ENCODE peak calls at places on chromosomes 1 and 21, in six cellular contexts. O is uterus; S is heart right ventricle; X is psoas muscle; N is CD4-positive, alpha-beta memory T cell; D is Peyer's patch. C is an unnamed sample.

GRCh38 chr21:43782741-43783700 is 6.4 kb upstream of the RRP1 start:
- DNase-seq in O (no peak), S (no peak), X (no peak), N (no peak), D (no peak), C (no peak)

GRCh38 chr1:85579619-85580018 is 942 bp upstream of the CCN1 start:
- DNase-seq in O (peak; percentile 61), S (peak; percentile 28), X (no peak), N (no peak), D (no peak), C (peak; percentile 77)

GRCh38 chr21:44865561-44866280 is 7.8 kb downstream of the PTTG1IP start:
- DNase-seq in O (no peak), S (peak; percentile 7), X (no peak), N (no peak), D (no peak), C (peak; percentile 59)

GRCh38 chr1:63710306-63710705 is 63.5 kb upstream of the ROR1 start:
- DNase-seq in O (no peak), S (no peak), X (no peak), N (no peak), D (no peak), C (no peak)

GRCh38 chr1:25431495-25432363 is 1.0 kb downstream of the MACO1 start:
- DNase-seq in O (peak; percentile 36), S (no peak), X (peak; percentile 65), N (peak; percentile 12), D (no peak), C (no peak)

GRCh38 chr1:166884040-166884642 is 8.1 kb upstream of the TADA1 start:
- DNase-seq in O (peak; percentile 27), S (peak; percentile 49), X (peak; percentile 64), N (no peak), D (peak; percentile 30), C (peak; percentile 77)

GRCh38 chr1:107529511-107530149 is 388.8 kb downstream of the NTNG1 start:
- DNase-seq in O (peak; percentile 20), S (no peak), X (no peak), N (no peak), D (peak; percentile 22), C (no peak)

GRCh38 chr1:6599141-6599975 is 3.3 kb downstream of the KLHL21 start:
- DNase-seq in O (no peak), S (no peak), X (peak; percentile 75), N (peak; percentile 60), D (peak; percentile 79), C (no peak)

GRCh38 chr1:234676103-234676594 is 66.2 kb upstream of the IRF2BP2 start:
- DNase-seq in O (peak; percentile 88), S (peak; percentile 80), X (peak; percentile 87), N (peak; percentile 40), D (peak; percentile 72), C (peak; percentile 91)
- H3K27ac ChIP-seq in O (peak overlapping the region; percentile 60), S (peak overlapping the region; percentile 80), X (peak overlapping the region; percentile 78), N (no peak overlapping the region), D (peak overlapping the region; percentile 40), C (peak overlapping the region; percentile 63)

DNA sequence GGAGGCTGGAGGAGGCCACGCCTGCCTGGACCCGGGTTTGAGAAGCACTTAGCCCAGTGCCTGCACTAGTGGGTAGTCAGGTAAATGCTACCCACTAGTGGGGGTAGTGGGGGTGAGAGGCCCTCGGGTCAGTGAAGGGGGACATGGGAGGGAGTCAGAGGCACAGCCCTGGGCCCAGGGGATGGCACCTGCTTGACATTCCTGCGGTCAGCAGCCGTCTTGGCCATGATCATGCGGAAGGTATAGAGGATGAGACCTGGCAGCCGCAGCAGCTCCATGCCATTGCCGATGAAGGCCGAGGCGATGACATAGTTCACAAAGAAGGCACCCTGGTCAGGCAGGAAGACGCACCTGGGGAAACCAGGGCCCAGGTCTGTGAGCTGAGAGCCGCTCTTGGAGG is 28.7 kb downstream of the TMEM63A start:
- DNase-seq in O (no peak), S (no peak), X (no peak), N (no peak), D (no peak), C (no peak)
- H3K4me1 ChIP-seq in O (no peaks in the 10 kb centered on the region), S (no peaks in the 10 kb centered on the region), X (no peaks in the 10 kb centered on the region), N (peaks cover 31% of the 10 kb centered on the region), D (peaks cover 12% of the 10 kb centered on the region), C (no peaks in the 10 kb centered on the region)

DNA sequence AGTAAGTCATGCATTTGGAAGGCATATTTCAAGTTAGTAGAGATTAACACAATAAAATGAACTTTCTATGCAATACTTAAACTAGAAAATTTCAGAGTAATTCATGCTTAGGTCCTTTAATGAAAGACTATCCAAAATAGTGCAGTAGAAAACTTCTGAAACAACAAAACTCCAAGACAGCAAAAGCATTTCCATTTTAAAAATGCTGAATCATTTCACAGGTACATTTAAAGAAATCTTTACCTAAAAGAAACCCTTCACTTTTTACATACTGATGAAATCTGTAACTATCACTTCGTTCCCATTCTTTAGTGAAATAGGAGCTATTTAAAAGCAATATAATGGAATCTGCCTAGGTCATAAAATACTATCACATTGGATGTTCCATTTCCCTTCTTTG is 17.5 kb downstream of the CSDE1 start:
- DNase-seq in O (no peak), S (no peak), X (no peak), N (no peak), D (no peak), C (no peak)
- H3K27ac ChIP-seq in O (no peak overlapping the region), S (no peak overlapping the region), X (peak overlapping the region; percentile 100), N (no peak overlapping the region), D (no peak overlapping the region), C (no peak overlapping the region)

GRCh38 chr1:146034976-146035469 is 13.5 kb upstream of the HJV start:
- DNase-seq in O (no peak), S (no peak), X (peak; percentile 33), N (no peak), D (no peak), C (no peak)

GRCh38 chr1:146036241-146036989 is 14.9 kb upstream of the HJV start:
- DNase-seq in O (no peak), S (no peak), X (no peak), N (no peak), D (no peak), C (no peak)

GRCh38 chr1:146029097-146029496 is 7.6 kb upstream of the HJV start:
- DNase-seq in O (no peak), S (no peak), X (no peak), N (no peak), D (no peak), C (no peak)

GRCh38 chr1:146031476-146031875 is 9.9 kb upstream of the HJV start:
- DNase-seq in O (no peak), S (no peak), X (no peak), N (no peak), D (no peak), C (no peak)

DNA sequence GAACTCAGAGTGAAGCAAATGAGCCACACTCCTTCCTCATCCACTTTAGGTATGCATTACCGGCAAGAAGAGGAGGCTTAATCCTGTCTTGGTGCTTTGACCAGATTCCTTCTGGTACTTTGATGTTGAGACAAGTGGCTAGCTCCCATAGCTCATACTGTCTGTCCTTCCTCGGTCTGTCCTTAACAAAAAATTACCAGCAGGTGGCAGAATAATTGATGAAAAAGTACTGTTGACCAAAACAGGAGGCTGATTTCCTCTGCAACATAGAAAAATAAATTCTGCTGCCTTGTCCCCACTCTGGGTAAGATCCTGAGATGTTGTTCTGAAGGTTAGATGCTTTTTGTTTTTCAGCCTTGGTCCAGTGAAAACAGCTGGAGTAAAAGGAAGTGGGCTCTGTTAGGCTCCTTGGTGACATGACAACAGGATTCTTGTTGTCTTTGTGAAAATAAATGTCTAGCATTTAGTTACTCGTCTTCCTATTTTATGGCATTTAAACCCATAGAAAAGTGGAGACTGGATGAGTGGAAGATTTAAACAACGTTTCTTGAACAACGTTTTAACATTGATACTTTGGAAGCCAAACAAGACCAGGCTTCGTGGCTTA is 11.2 kb upstream of the HJV start:
- DNase-seq in O (no peak), S (no peak), X (no peak), N (peak; percentile 41), D (no peak), C (no peak)
- H3K4me1 ChIP-seq in O (no peaks in the 10 kb centered on the region), S (no peaks in the 10 kb centered on the region), X (peaks cover 21% of the 10 kb centered on the region), N (peaks cover 15% of the 10 kb centered on the region), D (peaks cover 5% of the 10 kb centered on the region), C (peaks cover 11% of the 10 kb centered on the region)

GRCh38 chr1:30745834-30746208 is 11.8 kb downstream of the LAPTM5 start:
- DNase-seq in O (no peak), S (no peak), X (no peak), N (no peak), D (no peak), C (no peak)
- H3K27ac ChIP-seq in O (no peak overlapping the region), S (no peak overlapping the region), X (no peak overlapping the region), N (peak overlapping the region; percentile 92), D (peak overlapping the region; percentile 69), C (no peak overlapping the region)

C was measured in sigmoid colon.